ENCODE peak calls at places on chromosomes 7 and 10, in four cellular contexts. C is tibial artery, E is pancreas, L is mammary epithelial cell. O is an unnamed sample.

GRCh38 chr10:49634053-49634660 is 20.3 kb downstream of the CHAT start:
- DNase-seq in C (peak; percentile 25), E (no peak), L (no peak), O (no peak)

GRCh38 chr10:105807930-105808587 is 1167.0 kb downstream of the SORCS3 start:
- DNase-seq in C (no peak), E (no peak), L (no peak), O (no peak)

GRCh38 chr7:79114875-79115274 is 338.6 kb downstream of the MAGI2 start:
- DNase-seq in C (no peak), E (no peak), L (no peak), O (no peak)

GRCh38 chr7:141701489-141702046 is 398 bp downstream of the DENND11 start:
- DNase-seq in C (peak; percentile 67), E (peak; percentile 47), L (no peak), O (peak; percentile 45)

GRCh38 chr10:106571216-106571954 is 593.1 kb downstream of the SORCS1 start:
- DNase-seq in C (no peak), E (no peak), L (peak; percentile 57), O (no peak)

GRCh38 chr7:133602291-133602690 is 349.4 kb downstream of the EXOC4 start:
- DNase-seq in C (no peak), E (no peak), L (peak; percentile 26), O (no peak)

GRCh38 chr7:52018680-52019054 is 702.1 kb upstream of the COBL start:
- DNase-seq in C (no peak), E (no peak), L (no peak), O (no peak)

GRCh38 chr10:24806262-24806661 is 82.6 kb upstream of the ARHGAP21 start:
- DNase-seq in C (no peak), E (no peak), L (no peak), O (no peak)

GRCh38 chr7:44581426-44581906 is 565 bp downstream of the TMED4 start:
- DNase-seq in C (peak; percentile 68), E (peak; percentile 32), L (peak; percentile 41), O (peak; percentile 26)

GRCh38 chr10:35464805-35465456 is 128.6 kb downstream of the CCNY start:
- DNase-seq in C (no peak), E (no peak), L (no peak), O (no peak)

GRCh38 chr10:120423350-120424197 is 33.5 kb upstream of the PLPP4 start:
- DNase-seq in C (no peak), E (no peak), L (peak; percentile 61), O (peak; percentile 12)

GRCh38 chr7:116543664-116544063 is 18.8 kb downstream of the CAV1 start:
- DNase-seq in C (no peak), E (no peak), L (peak; percentile 49), O (no peak)

GRCh38 chr10:121695731-121696464 is 97.7 kb upstream of the FGFR2 start:
- DNase-seq in C (no peak), E (no peak), L (peak; percentile 90), O (no peak)

GRCh38 chr7:129308047-129308446 is 83.2 kb downstream of the AHCYL2 start:
- DNase-seq in C (no peak), E (no peak), L (peak; percentile 91), O (peak; percentile 23)

GRCh38 chr10:110802090-110802489 is 69.6 kb upstream of the PDCD4 start:
- DNase-seq in C (no peak), E (no peak), L (peak; percentile 36), O (no peak)

GRCh38 chr10:103041391-103041790 is 123.3 kb downstream of the CNNM2 start:
- DNase-seq in C (no peak), E (no peak), L (no peak), O (no peak)

GRCh38 chr7:30134011-30134410 is 775 bp upstream of the MTURN start:
- DNase-seq in C (no peak), E (no peak), L (no peak), O (no peak)

GRCh38 chr7:95493247-95493646 is 7.5 kb downstream of the ASB4 start:
- DNase-seq in C (no peak), E (no peak), L (peak; percentile 35), O (no peak)

GRCh38 chr7:32164341-32164996 is 94.3 kb upstream of the PDE1C start:
- DNase-seq in C (no peak), E (peak; percentile 5), L (peak; percentile 81), O (no peak)

GRCh38 chr10:69807696-69808095 is 6.0 kb downstream of the COL13A1 start:
- DNase-seq in C (no peak), E (no peak), L (peak; percentile 43), O (no peak)

GRCh38 chr10:12945709-12946359 is 55.7 kb downstream of the CCDC3 start:
- DNase-seq in C (no peak), E (no peak), L (no peak), O (no peak)
- H3K27ac ChIP-seq in C (peak overlapping the region; percentile 72), E (no peak overlapping the region), L (no peak overlapping the region), O (no peak overlapping the region)

DNA sequence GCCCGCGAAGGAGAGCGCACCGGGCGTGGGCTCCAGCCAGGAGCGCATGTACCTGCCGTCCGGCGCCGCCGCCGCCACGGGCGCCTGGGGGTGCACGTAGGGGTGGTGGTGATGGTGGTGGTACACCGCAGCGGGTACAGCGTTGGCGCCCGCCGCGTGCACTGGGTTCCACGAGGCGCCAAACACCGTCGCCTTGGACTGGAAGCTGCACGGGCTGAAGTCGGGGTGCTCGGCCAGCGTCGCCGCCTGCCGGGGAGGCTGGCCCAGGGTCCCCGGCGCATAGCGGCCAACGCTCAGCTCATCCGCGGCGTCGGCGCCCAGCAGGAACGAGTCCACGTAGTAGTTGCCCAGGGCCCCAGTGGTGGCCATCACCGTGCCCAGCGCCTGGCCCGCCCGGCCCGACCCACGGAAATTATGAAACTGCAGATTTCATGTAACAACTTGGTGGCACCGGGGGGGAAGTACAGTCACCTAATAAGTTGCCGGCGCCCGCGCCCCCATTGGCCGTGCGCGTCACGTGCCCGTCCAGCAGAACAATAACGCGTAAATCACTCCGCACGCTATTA is at the start of gene HOXA9:
- DNase-seq in C (peak; percentile 97), E (no peak), L (no peak), O (no peak)
- H3K4me3 ChIP-seq in C (peak within 1 kb of the TSS; percentile 68), E (no peak within 1 kb of the TSS), L (peak within 1 kb of the TSS; percentile 2), O (peak within 1 kb of the TSS; percentile 23)

DNA sequence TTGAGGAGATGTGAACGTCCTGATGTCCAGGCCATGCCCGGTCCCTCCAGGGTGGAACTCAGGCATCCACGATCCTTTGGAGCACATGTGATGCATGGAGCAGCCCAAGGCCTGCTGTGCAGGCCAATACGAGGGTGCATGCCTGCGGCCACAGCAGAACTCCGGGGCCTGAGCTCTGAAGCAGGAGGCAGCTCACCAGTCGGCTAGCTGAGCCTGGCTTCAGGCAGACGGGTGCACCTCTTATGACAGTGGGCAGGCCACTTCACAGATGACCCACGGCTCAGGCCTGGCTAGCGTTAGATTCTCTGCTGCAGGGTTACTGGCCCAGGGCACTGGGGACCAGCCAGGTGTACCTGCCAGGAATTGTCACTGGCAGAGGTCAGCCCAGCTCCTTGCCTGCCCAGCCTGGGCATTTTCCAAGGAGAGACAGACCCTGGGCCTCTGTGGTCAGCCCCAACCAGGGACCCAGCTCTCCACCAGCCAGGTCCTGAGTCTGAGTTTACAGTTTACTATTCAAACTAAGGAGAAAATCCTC is 29.6 kb upstream of the INPP5A start:
- DNase-seq in C (peak; percentile 66), E (no peak), L (no peak), O (no peak)
- H3K4me1 ChIP-seq in C (peaks cover 4% of the 10 kb centered on the region), E (no peaks in the 10 kb centered on the region), L (no peaks in the 10 kb centered on the region), O (peaks cover 45% of the 10 kb centered on the region)

DNA sequence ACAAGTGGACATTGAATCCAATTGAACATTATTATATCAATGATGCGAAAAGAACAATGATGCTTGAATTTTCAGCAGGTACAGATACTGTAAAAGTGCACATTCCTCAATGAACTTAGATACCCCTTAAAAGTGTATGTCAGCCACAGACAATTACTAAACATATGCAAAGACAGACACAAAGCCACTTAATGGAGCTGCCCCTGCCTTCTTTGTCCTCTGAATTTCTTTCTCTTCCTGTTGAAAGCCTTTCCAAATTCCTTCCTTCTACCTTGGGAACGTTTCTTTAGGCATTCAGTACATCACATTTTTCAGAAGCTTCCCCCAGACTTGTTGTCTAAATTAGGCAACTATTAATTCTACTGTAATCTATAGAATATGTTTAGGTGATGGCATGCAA is 706.8 kb upstream of the MBL2 start:
- DNase-seq in C (no peak), E (no peak), L (no peak), O (no peak)
- H3K27ac ChIP-seq in C (no peak overlapping the region), E (no peak overlapping the region), L (no peak overlapping the region), O (no peak overlapping the region)

GRCh38 chr7:21011153-21011552 is 224.5 kb upstream of the SP8 start:
- DNase-seq in C (no peak), E (no peak), L (peak; percentile 98), O (no peak)
- H3K4me3 ChIP-seq in C (no peak overlapping the region), E (no peak overlapping the region), L (no peak overlapping the region), O (no peak overlapping the region)

O was measured in heart right ventricle.